ENCODE peak calls at places on chromosomes 3 and 15, in nine cellular contexts. T is central memory CD4-positive, alpha-beta T cell; U is RWPE1; L is vagina; N is H9; G is effector memory CD4-positive, alpha-beta T cell; H is activated T-helper 1 cell treated with Interleukin-2 at 50 U/mL for 16 hours; Y is naive thymus-derived CD4-positive, alpha-beta T cell; F is neural progenitor cell. W is an unnamed sample.

GRCh38 chr3:50184242-50184978 is 7.0 kb upstream of the GNAT1 start:
- DNase-seq in T (no peak), U (no peak), L (no peak), N (no peak), G (no peak), H (no peak), Y (no peak), F (no peak), W (no peak)

GRCh38 chr3:58568572-58569286 is 8.5 kb downstream of the FAM107A start:
- DNase-seq in T (peak), U (peak), L (peak), N (peak), G (peak), H (peak), Y (peak), F (peak), W (peak)

GRCh38 chr3:98573231-98573728 is 20.1 kb downstream of the CPOX start:
- DNase-seq in T (peak), U (peak), L (no peak), N (no peak), G (no peak), H (no peak), Y (no peak), F (peak), W (peak)

GRCh38 chr3:46334911-46335478 is 18.9 kb upstream of the CCR2 start:
- DNase-seq in T (no peak), U (peak), L (no peak), N (no peak), G (no peak), H (no peak), Y (no peak), F (no peak), W (peak)

GRCh38 chr3:98901465-98902174 is at the start of gene DCBLD2:
- DNase-seq in T (peak), U (peak), L (peak), N (peak), G (peak), H (peak), Y (peak), F (peak), W (peak)

GRCh38 chr3:38588995-38589937 is 60.2 kb downstream of the SCN5A start:
- DNase-seq in T (no peak), U (no peak), L (peak), N (peak), G (no peak), H (no peak), Y (peak), F (no peak), W (no peak)

GRCh38 chr15:73697033-73697467 is 12.9 kb downstream of the CD276 start:
- DNase-seq in T (peak), U (peak), L (peak), N (peak), G (peak), H (peak), Y (peak), F (peak), W (peak)

GRCh38 chr3:10344944-10345575 is 24.1 kb upstream of the SEC13 start:
- DNase-seq in T (no peak), U (no peak), L (no peak), N (no peak), G (no peak), H (no peak), Y (no peak), F (no peak), W (no peak)

GRCh38 chr3:118932822-118933558 is 101.7 kb downstream of the IGSF11 start:
- DNase-seq in T (no peak), U (no peak), L (no peak), N (no peak), G (no peak), H (no peak), Y (no peak), F (no peak), W (peak)

GRCh38 chr3:105398407-105398806 is 31.7 kb downstream of the ALCAM start:
- DNase-seq in T (no peak), U (no peak), L (no peak), N (no peak), G (no peak), H (no peak), Y (no peak), F (no peak), W (no peak)

GRCh38 chr3:82741346-82741745 is 979.9 kb upstream of the GBE1 start:
- DNase-seq in T (no peak), U (no peak), L (no peak), N (no peak), G (no peak), H (no peak), Y (no peak), F (no peak), W (no peak)

GRCh38 chr15:65987100-65987499 is 117.8 kb downstream of the RAB11A start:
- DNase-seq in T (no peak), U (no peak), L (no peak), N (no peak), G (no peak), H (no peak), Y (no peak), F (no peak), W (no peak)

GRCh38 chr3:50251220-50251619 is 15.2 kb downstream of the GNAI2 start:
- DNase-seq in T (no peak), U (peak), L (no peak), N (no peak), G (no peak), H (no peak), Y (no peak), F (no peak), W (peak)

GRCh38 chr3:182063742-182064141 is 352.0 kb downstream of the SOX2 start:
- DNase-seq in T (no peak), U (peak), L (no peak), N (no peak), G (no peak), H (no peak), Y (no peak), F (no peak), W (no peak)

GRCh38 chr3:171878441-171879225 is 35.5 kb downstream of the TMEM212 start:
- DNase-seq in T (no peak), U (no peak), L (no peak), N (no peak), G (no peak), H (no peak), Y (no peak), F (peak), W (no peak)

GRCh38 chr3:134376786-134377431 is 2.7 kb upstream of the AMOTL2 start:
- DNase-seq in T (no peak), U (no peak), L (no peak), N (no peak), G (no peak), H (no peak), Y (no peak), F (no peak), W (peak)

GRCh38 chr3:70006089-70006488 is 6.6 kb downstream of the SAMMSON start:
- DNase-seq in T (no peak), U (no peak), L (no peak), N (no peak), G (no peak), H (no peak), Y (no peak), F (no peak), W (no peak)

GRCh38 chr3:27310693-27311092 is 58.5 kb downstream of the NEK10 start:
- DNase-seq in T (no peak), U (no peak), L (no peak), N (no peak), G (no peak), H (no peak), Y (no peak), F (no peak), W (no peak)

GRCh38 chr15:48638966-48639365 is 6.5 kb downstream of the FBN1 start:
- DNase-seq in T (no peak), U (no peak), L (no peak), N (no peak), G (no peak), H (no peak), Y (no peak), F (no peak), W (no peak)

GRCh38 chr15:77514635-77515421 is 94.1 kb downstream of the HMG20A start:
- DNase-seq in T (no peak), U (no peak), L (no peak), N (no peak), G (no peak), H (no peak), Y (no peak), F (peak), W (no peak)

GRCh38 chr3:182979719-182980191 is 583 bp downstream of the DCUN1D1 start:
- DNase-seq in T (peak), U (peak), L (no peak), N (no peak), G (no peak), H (peak), Y (no peak), F (peak), W (peak)

GRCh38 chr3:5220193-5220592 is 32.7 kb downstream of the EDEM1 start:
- DNase-seq in T (no peak), U (no peak), L (no peak), N (no peak), G (no peak), H (no peak), Y (no peak), F (no peak), W (no peak)

GRCh38 chr3:147360936-147361670 is 45.2 kb downstream of the ZIC4 start:
- DNase-seq in T (no peak), U (no peak), L (no peak), N (peak), G (no peak), H (no peak), Y (no peak), F (peak), W (no peak)

GRCh38 chr3:176946169-176946568 is 251.1 kb downstream of the TBL1XR1 start:
- DNase-seq in T (no peak), U (no peak), L (no peak), N (no peak), G (no peak), H (no peak), Y (no peak), F (no peak), W (no peak)

GRCh38 chr3:37734886-37735285 is 126.8 kb upstream of the CTDSPL start:
- DNase-seq in T (no peak), U (no peak), L (peak), N (no peak), G (no peak), H (no peak), Y (no peak), F (no peak), W (no peak)

GRCh38 chr3:110318108-110318507 is 753.5 kb upstream of the NECTIN3 start:
- DNase-seq in T (no peak), U (no peak), L (no peak), N (no peak), G (no peak), H (no peak), Y (no peak), F (no peak), W (no peak)

GRCh38 chr3:113035387-113035982 is 44.7 kb downstream of the GTPBP8 start:
- DNase-seq in T (peak), U (peak), L (no peak), N (peak), G (no peak), H (no peak), Y (no peak), F (peak), W (peak)

GRCh38 chr3:135895734-135896121 is 69.8 kb upstream of the PPP2R3A start:
- DNase-seq in T (no peak), U (no peak), L (no peak), N (no peak), G (no peak), H (no peak), Y (no peak), F (no peak), W (no peak)

GRCh38 chr3:119543147-119543546 is 16.3 kb downstream of the CD80 start:
- DNase-seq in T (no peak), U (no peak), L (no peak), N (no peak), G (no peak), H (no peak), Y (no peak), F (no peak), W (no peak)

GRCh38 chr3:57094606-57095005 is 34.1 kb downstream of the SPATA12 start:
- DNase-seq in T (no peak), U (no peak), L (no peak), N (no peak), G (no peak), H (no peak), Y (no peak), F (no peak), W (no peak)

W was measured in small intestine.